ENCODE peak calls at places on chromosomes 13 and 19, in seven cellular contexts. L is OCI-LY7, P is adrenal gland, M is pancreas, U is right lobe of liver, F is left ventricle myocardium inferior, K is A673. S is an unnamed sample. For H3K9me3, the result is how much of the 10 kb centered on the place peaks cover.

GRCh38 chr13:51628059-51628852 is 44.0 kb downstream of the WDFY2 start:
- DNase-seq in M (no peak), K (no peak), P (no peak), F (no peak), L (no peak), U (no peak), S (no peak)

GRCh38 chr19:5154129-5154798 is 185.4 kb downstream of the KDM4B start:
- DNase-seq in L (peak), F (no peak), K (no peak), U (peak), M (peak), P (peak), S (no peak)

GRCh38 chr13:94028234-94029145 is 451.0 kb downstream of the DCT start:
- DNase-seq in M (no peak), F (no peak), U (no peak), K (no peak), L (no peak), P (no peak), S (no peak)

GRCh38 chr13:33185853-33186252 is 99.7 kb downstream of the STARD13 start:
- DNase-seq in M (no peak), P (no peak), K (peak), L (no peak), U (no peak), F (no peak), S (no peak)

GRCh38 chr19:16330368-16330801 is 5.8 kb downstream of the KLF2 start:
- DNase-seq in F (peak), K (no peak), L (peak), P (peak), U (peak), M (peak), S (peak)

GRCh38 chr13:44136693-44137268 is 236.8 kb upstream of the SERP2 start:
- DNase-seq in M (no peak), K (no peak), U (no peak), L (no peak), F (no peak), P (no peak), S (no peak)

GRCh38 chr19:952680-953500 is 27.1 kb downstream of the ARID3A start:
- DNase-seq in M (no peak), L (peak), U (no peak), F (no peak), K (no peak), P (no peak), S (no peak)

GRCh38 chr13:99871249-99871898 is 100.2 kb downstream of the ZIC5 start:
- DNase-seq in P (no peak), M (no peak), L (peak), K (peak), U (no peak), F (no peak), S (no peak)

GRCh38 chr19:342801-343421 is 1.7 kb downstream of the MIER2 start:
- DNase-seq in M (no peak), U (no peak), K (no peak), L (no peak), F (peak), P (peak), S (no peak)

GRCh38 chr19:22354665-22355064 is 67.5 kb downstream of the ZNF98 start:
- DNase-seq in M (no peak), K (no peak), U (no peak), F (no peak), L (no peak), P (no peak), S (no peak)

GRCh38 chr19:5086232-5086631 is 117.3 kb downstream of the KDM4B start:
- DNase-seq in P (no peak), F (no peak), K (no peak), L (no peak), U (no peak), M (no peak), S (no peak)

GRCh38 chr13:30453727-30454126 is 12.0 kb downstream of the HMGB1 start:
- DNase-seq in K (peak), U (no peak), L (peak), F (no peak), M (no peak), P (no peak), S (no peak)

GRCh38 chr13:45456196-45456972 is 8.4 kb upstream of the COG3 start:
- DNase-seq in M (no peak), U (no peak), K (no peak), L (no peak), P (no peak), F (no peak), S (no peak)

GRCh38 chr13:55214851-55215345 is 1925.8 kb upstream of the PRR20A start:
- DNase-seq in P (no peak), L (no peak), M (no peak), U (no peak), F (no peak), K (no peak), S (no peak)

GRCh38 chr19:29549105-29550070 is 23.6 kb downstream of the VSTM2B start:
- DNase-seq in P (no peak), K (no peak), M (no peak), L (no peak), F (no peak), U (no peak), S (no peak)

GRCh38 chr19:52492991-52493470 is 34.4 kb upstream of the ZNF808 start:
- DNase-seq in U (no peak), K (no peak), P (no peak), L (no peak), F (peak), M (no peak), S (no peak)
- H3K4me3 ChIP-seq in U (no peak), K (no peak), P (no peak), L (peak), F (peak), M (no peak), S (no peak)

GRCh38 chr19:56088454-56089215 is 32.5 kb downstream of the ZNF787 start:
- DNase-seq in P (no peak), F (no peak), M (no peak), U (no peak), L (no peak), K (no peak), S (no peak)

GRCh38 chr19:56091751-56092546 is 29.1 kb downstream of the ZNF787 start:
- DNase-seq in M (no peak), U (no peak), F (no peak), P (no peak), K (no peak), L (no peak), S (peak)

GRCh38 chr19:56089344-56089743 is 31.8 kb downstream of the ZNF787 start:
- DNase-seq in U (no peak), K (no peak), M (no peak), L (no peak), F (no peak), P (no peak), S (no peak)

GRCh38 chr19:56092685-56093631 is 28.1 kb downstream of the ZNF787 start:
- DNase-seq in F (no peak), K (no peak), P (no peak), M (no peak), L (no peak), U (no peak), S (no peak)

GRCh38 chr19:56091066-56091490 is 30.0 kb downstream of the ZNF787 start:
- DNase-seq in K (peak), U (no peak), F (no peak), P (peak), M (no peak), L (no peak), S (no peak)
- H3K27ac ChIP-seq in K (peak), U (no peak), F (peak), P (peak), M (no peak), L (no peak), S (no peak)

GRCh38 chr19:37872383-37872782 is 34.0 kb downstream of the WDR87 start:
- DNase-seq in F (no peak), K (no peak), L (no peak), M (no peak), P (peak), U (no peak), S (no peak)
- H3K9me3 ChIP-seq in F (under half), K (under half), L (under half), M (under half), P (under half), U (under half), S (under half)

GRCh38 chr19:2055871-2056809 is 5.1 kb upstream of the MKNK2 start:
- DNase-seq in P (peak), M (no peak), L (peak), U (no peak), K (peak), F (peak), S (no peak)
- H3K4me3 ChIP-seq in P (no peak), M (no peak), L (peak), U (no peak), K (no peak), F (peak), S (no peak)

GRCh38 chr19:35347930-35348298 is 212 bp downstream of the FFAR1 start:
- DNase-seq in U (peak), K (no peak), F (no peak), M (no peak), L (no peak), P (no peak), S (no peak)

GRCh38 chr19:35348909-35349611 is 1.4 kb downstream of the FFAR1 start:
- DNase-seq in L (peak), M (peak), F (no peak), K (no peak), U (peak), P (peak), S (no peak)

GRCh38 chr19:35346193-35347052 is 1.3 kb upstream of the FFAR1 start:
- DNase-seq in K (no peak), L (peak), F (no peak), P (no peak), U (peak), M (peak), S (peak)

GRCh38 chr19:35345671-35346111 is 2.0 kb upstream of the FFAR1 start:
- DNase-seq in K (no peak), F (no peak), P (no peak), M (peak), L (no peak), U (peak), S (no peak)

GRCh38 chr19:35347171-35347929 is at the start of gene FFAR1:
- DNase-seq in M (peak), L (peak), P (peak), U (peak), K (no peak), F (no peak), S (peak)
- H3K27ac ChIP-seq in M (no peak), L (peak), P (no peak), U (no peak), K (no peak), F (no peak), S (peak)

GRCh38 chr19:6186435-6186834 is 51.0 kb downstream of the ACSBG2 start:
- DNase-seq in M (no peak), U (no peak), K (no peak), F (no peak), P (no peak), L (no peak), S (no peak)
- H3K9me3 ChIP-seq in M (under half), U (under half), K (under half), F (under half), P (under half), L (under half), S (under half)

DNA sequence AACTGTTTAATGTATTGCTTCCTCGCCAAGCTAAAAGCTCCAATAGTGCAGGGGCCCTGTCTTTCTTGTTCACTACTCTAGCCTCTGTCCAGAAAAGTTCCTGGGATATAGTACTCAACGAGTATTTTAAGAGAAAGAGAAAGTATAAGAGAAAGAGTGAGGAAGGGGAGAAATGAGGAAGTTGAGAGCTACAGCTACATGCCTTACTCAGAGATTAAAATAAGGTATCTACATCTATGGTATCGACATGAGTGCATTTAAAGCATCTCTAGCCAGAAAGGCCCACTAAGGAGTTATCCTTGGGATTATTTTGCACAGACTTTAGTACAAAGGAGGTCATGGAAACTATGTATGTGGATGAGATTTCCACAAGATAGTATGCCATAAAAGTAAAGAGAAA is 28.5 kb downstream of the MYCBP2 start:
- DNase-seq in M (no peak), U (no peak), L (no peak), K (no peak), P (no peak), F (no peak), S (no peak)
- H3K4me3 ChIP-seq in M (no peak), U (no peak), L (peak), K (no peak), P (no peak), F (no peak), S (no peak)

GRCh38 chr13:28357247-28357825 is 137.6 kb downstream of the FLT1 start:
- DNase-seq in M (no peak), P (no peak), L (no peak), U (no peak), K (no peak), F (no peak), S (no peak)

GRCh38 chr13:28355046-28355821 is 139.7 kb downstream of the FLT1 start:
- DNase-seq in P (no peak), L (no peak), K (no peak), M (no peak), U (no peak), F (no peak), S (no peak)

GRCh38 chr13:28357846-28358496 is 137.0 kb downstream of the FLT1 start:
- DNase-seq in M (no peak), P (no peak), F (no peak), L (no peak), U (no peak), K (no peak), S (no peak)

GRCh38 chr13:28356506-28357064 is 138.3 kb downstream of the FLT1 start:
- DNase-seq in F (no peak), U (no peak), P (no peak), M (no peak), L (no peak), K (no peak), S (no peak)

GRCh38 chr13:28355822-28356371 is 139.0 kb downstream of the FLT1 start:
- DNase-seq in K (peak), L (no peak), P (no peak), U (no peak), F (no peak), M (no peak), S (no peak)
- H3K27ac ChIP-seq in K (no peak), L (no peak), P (no peak), U (no peak), F (no peak), M (no peak), S (no peak)

DNA sequence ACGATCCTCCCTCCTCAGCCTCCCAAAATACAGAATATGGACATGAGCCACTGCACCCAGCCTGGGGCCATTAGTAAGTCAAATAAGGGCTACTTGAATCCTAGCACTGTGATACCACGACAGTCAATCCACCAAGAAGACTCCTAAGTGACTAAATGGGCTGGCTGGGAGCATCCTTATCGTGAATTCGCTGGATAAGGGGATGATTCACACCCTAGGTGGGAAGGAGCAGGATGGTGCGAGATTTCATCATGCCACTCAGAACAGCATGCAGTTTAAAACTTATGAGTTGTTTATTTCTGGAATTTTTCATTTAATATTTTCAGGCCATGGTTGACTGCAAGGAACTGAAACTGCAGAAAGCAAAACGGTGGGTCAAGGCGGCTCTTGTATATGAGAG is 30.2 kb downstream of the ATP8A2 start:
- DNase-seq in P (no peak), L (no peak), M (no peak), F (no peak), U (no peak), K (no peak), S (no peak)
- H3K9me3 ChIP-seq in P (under half), L (under half), M (under half), F (under half), U (under half), K (under half), S (under half)

GRCh38 chr19:10290439-10290875 is 705 bp downstream of the ICAM5 start:
- DNase-seq in U (no peak), M (no peak), F (no peak), K (peak), P (no peak), L (no peak), S (peak)
- H3K4me3 ChIP-seq in U (no peak), M (no peak), F (peak), K (peak), P (no peak), L (peak), S (peak)

S was measured in CD4-positive, alpha-beta memory T cell.